ENCODE peak calls at places on chromosomes 11 and 22, in eight cellular contexts. V is neuronal stem cell, Z is K562, N is GM23248, Q is H9, K is HepG2, W is hepatocyte, F is PC-3. P is an unnamed sample.

GRCh38 chr22:42780070-42780540 is 59.4 kb upstream of the A4GALT start:
- DNase-seq in F (peak; percentile 82), Q (peak; percentile 76), W (peak; percentile 93), Z (peak; percentile 83), N (peak; percentile 84), K (peak; percentile 87), V (peak; percentile 89), P (peak; percentile 91)

GRCh38 chr11:14908214-14908880 is 16.3 kb upstream of the CYP2R1 start:
- DNase-seq in Q (peak; percentile 39), Z (peak; percentile 59), W (peak; percentile 70), N (peak; percentile 60), F (peak; percentile 61), V (no peak), K (peak; percentile 44), P (peak; percentile 61)

GRCh38 chr11:119995730-119996491 is 142.0 kb downstream of the TRIM29 start:
- DNase-seq in N (no peak), W (no peak), V (no peak), F (no peak), Q (no peak), Z (no peak), K (no peak), P (no peak)

GRCh38 chr22:48743601-48744282 is 1083.9 kb downstream of the BRD1 start:
- DNase-seq in N (no peak), V (no peak), W (peak; percentile 4), K (no peak), Z (no peak), F (no peak), Q (no peak), P (no peak)

GRCh38 chr22:17960695-17961442 is 63.5 kb downstream of the MICAL3 start:
- DNase-seq in Z (no peak), N (no peak), F (no peak), K (no peak), V (no peak), W (no peak), Q (no peak), P (peak; percentile 53)

GRCh38 chr11:118227865-118228785 is 3.3 kb upstream of the JAML start:
- DNase-seq in W (no peak), K (no peak), V (no peak), N (no peak), F (no peak), Z (no peak), Q (no peak), P (no peak)

GRCh38 chr22:36162127-36163034 is 1.8 kb upstream of the APOL3 start:
- DNase-seq in Q (no peak), W (no peak), V (no peak), N (no peak), Z (no peak), K (no peak), F (no peak), P (no peak)

GRCh38 chr11:69382131-69383128 is 88.5 kb downstream of the MYEOV start:
- DNase-seq in K (no peak), N (peak; percentile 28), W (no peak), V (no peak), Q (peak; percentile 41), F (peak; percentile 35), Z (peak; percentile 92), P (no peak)

GRCh38 chr22:19289475-19290161 is 1.9 kb downstream of the CLTCL1 start:
- DNase-seq in F (peak; percentile 62), Q (no peak), Z (peak; percentile 55), V (no peak), N (peak; percentile 70), K (no peak), W (peak; percentile 23), P (no peak)

GRCh38 chr11:34224434-34224966 is 119.1 kb downstream of the NAT10 start:
- DNase-seq in V (no peak), N (no peak), W (no peak), Z (no peak), F (no peak), K (peak; percentile 80), Q (no peak), P (no peak)

GRCh38 chr11:34223907-34224306 is 118.5 kb downstream of the NAT10 start:
- DNase-seq in Q (no peak), K (no peak), W (no peak), N (no peak), F (no peak), Z (no peak), V (no peak), P (no peak)

GRCh38 chr11:34222030-34222429 is 116.6 kb downstream of the NAT10 start:
- DNase-seq in K (no peak), F (no peak), Z (no peak), N (no peak), Q (no peak), W (no peak), V (no peak), P (no peak)

GRCh38 chr11:34226210-34226609 is 120.8 kb downstream of the NAT10 start:
- DNase-seq in F (no peak), V (no peak), W (no peak), K (no peak), Q (no peak), Z (no peak), N (no peak), P (no peak)

DNA sequence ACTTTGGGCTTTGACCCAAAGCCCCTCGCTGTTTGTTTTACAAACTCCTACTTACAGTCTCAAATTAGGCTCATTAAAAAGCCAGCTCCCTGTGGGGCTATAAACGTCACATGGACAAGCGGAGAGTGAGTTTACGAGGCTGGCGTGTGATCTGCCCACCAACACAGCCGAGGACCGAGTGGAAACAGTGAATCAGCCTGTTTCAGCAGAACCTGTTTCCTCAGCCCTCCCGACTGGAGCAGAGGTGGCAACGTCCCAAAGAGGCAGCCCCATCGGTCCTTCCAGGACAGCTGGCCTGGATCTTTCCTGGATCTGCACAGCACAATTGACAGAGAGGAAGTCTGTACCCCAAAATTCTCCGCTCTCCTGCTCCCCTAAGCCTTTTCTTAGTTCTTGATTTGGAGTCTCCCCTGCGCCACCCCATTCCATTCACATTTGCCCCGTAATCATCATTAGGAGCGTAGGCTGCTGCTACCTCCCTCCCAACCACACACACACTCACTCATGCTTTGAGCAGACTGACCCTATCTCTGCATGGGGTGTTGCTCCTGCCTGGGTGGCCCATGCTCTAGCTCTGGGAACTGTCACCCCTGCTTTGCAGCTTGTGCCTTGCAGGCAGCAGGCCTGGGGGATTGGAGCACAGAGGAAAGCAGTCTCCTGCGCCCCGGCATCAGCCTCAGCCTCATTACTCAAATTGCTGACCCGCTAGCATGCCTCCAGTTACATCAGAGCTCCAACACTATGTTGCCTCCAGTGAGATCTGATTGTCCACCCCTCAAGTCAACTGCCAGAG is 117.8 kb downstream of the NAT10 start:
- DNase-seq in W (peak; percentile 84), K (no peak), F (peak; percentile 91), N (peak; percentile 98), Z (no peak), V (no peak), Q (no peak), P (peak; percentile 30)
- H2AFZ ChIP-seq in W (no peak overlapping the region), K (no peak overlapping the region), F (no peak overlapping the region), N (peak overlapping the region; percentile 41), Z (no peak overlapping the region), V (no peak overlapping the region), Q (no peak overlapping the region), P (no peak overlapping the region)

DNA sequence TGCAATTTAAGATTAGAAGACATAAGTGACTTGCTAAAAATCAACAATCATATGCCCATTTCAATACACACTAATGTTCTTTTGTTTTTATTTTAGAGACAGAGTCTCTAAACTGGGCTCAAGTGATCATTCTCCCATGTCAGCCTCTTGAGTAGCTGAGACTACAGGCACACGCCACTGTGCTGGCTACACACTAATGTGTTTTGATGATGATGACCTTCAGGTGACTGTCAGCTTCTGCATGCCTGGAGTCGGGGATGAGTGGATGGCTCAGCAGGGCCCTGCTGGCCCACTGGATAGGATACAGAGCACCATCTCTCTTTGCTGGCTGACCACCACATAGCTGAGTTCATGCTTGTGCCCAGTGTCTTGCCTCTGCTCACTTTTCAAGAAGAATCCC is 27.0 kb upstream of the POU2AF1 start:
- DNase-seq in W (no peak), V (no peak), Z (no peak), F (no peak), N (no peak), Q (no peak), K (no peak), P (no peak)
- H2AFZ ChIP-seq in W (no peak overlapping the region), V (no peak overlapping the region), Z (no peak overlapping the region), F (no peak overlapping the region), N (no peak overlapping the region), Q (no peak overlapping the region), K (no peak overlapping the region), P (no peak overlapping the region)

GRCh38 chr11:26070981-26071380 is 260.9 kb upstream of the ANO3 start:
- DNase-seq in K (no peak), Z (no peak), N (no peak), F (no peak), V (no peak), Q (no peak), W (no peak), P (no peak)

GRCh38 chr11:26076591-26076990 is 255.3 kb upstream of the ANO3 start:
- DNase-seq in Z (no peak), W (no peak), K (no peak), Q (no peak), F (no peak), V (no peak), N (no peak), P (no peak)

GRCh38 chr11:26078217-26078821 is 253.6 kb upstream of the ANO3 start:
- DNase-seq in Q (no peak), W (no peak), V (no peak), N (peak; percentile 10), F (no peak), Z (no peak), K (no peak), P (no peak)

GRCh38 chr11:26072612-26073011 is 259.3 kb upstream of the ANO3 start:
- DNase-seq in V (no peak), F (no peak), N (no peak), Q (no peak), Z (no peak), K (no peak), W (no peak), P (no peak)

GRCh38 chr11:26073646-26074045 is 258.3 kb upstream of the ANO3 start:
- DNase-seq in W (no peak), Q (no peak), K (no peak), V (no peak), N (no peak), Z (no peak), F (no peak), P (no peak)
- H2AFZ ChIP-seq in W (no peak overlapping the region), Q (no peak overlapping the region), K (no peak overlapping the region), V (no peak overlapping the region), N (no peak overlapping the region), Z (no peak overlapping the region), F (no peak overlapping the region), P (no peak overlapping the region)

GRCh38 chr11:100777736-100778135 is 90.6 kb downstream of the ARHGAP42 start:
- DNase-seq in Z (no peak), F (peak; percentile 60), K (no peak), V (no peak), W (no peak), N (no peak), Q (no peak), P (no peak)

GRCh38 chr11:100777118-100777517 is 90.0 kb downstream of the ARHGAP42 start:
- DNase-seq in N (no peak), V (no peak), K (peak; percentile 65), Z (no peak), W (peak; percentile 60), Q (no peak), F (peak; percentile 99), P (no peak)

GRCh38 chr11:100778386-100778785 is 91.3 kb downstream of the ARHGAP42 start:
- DNase-seq in N (no peak), K (no peak), F (peak; percentile 11), V (no peak), W (no peak), Z (no peak), Q (no peak), P (no peak)

GRCh38 chr11:100776212-100776896 is 89.3 kb downstream of the ARHGAP42 start:
- DNase-seq in K (peak; percentile 74), Z (no peak), F (peak; percentile 98), Q (no peak), V (no peak), W (peak; percentile 66), N (peak; percentile 38), P (no peak)

GRCh38 chr11:100780470-100780869 is 93.4 kb downstream of the ARHGAP42 start:
- DNase-seq in V (no peak), K (no peak), Z (no peak), F (no peak), N (no peak), W (no peak), Q (no peak), P (no peak)
- H2AFZ ChIP-seq in V (no peak overlapping the region), K (no peak overlapping the region), Z (no peak overlapping the region), F (no peak overlapping the region), N (no peak overlapping the region), W (no peak overlapping the region), Q (no peak overlapping the region), P (no peak overlapping the region)

P was measured in neural progenitor cell.